ENCODE peak calls at places on chromosomes 12 and 14, in seven cellular contexts. U, N, T, E, A, B and F are unnamed samples.

GRCh38 chr14:43165651-43166050 is 1341.4 kb downstream of the FSCB start:
- DNase-seq in U (no peak), B (no peak), E (no peak), A (no peak), N (no peak), T (no peak), F (no peak)

GRCh38 chr14:22448905-22449611 is 140.0 kb downstream of the DAD1 start:
- DNase-seq in T (no peak), A (no peak), U (no peak), N (no peak), B (no peak), E (no peak), F (no peak)

GRCh38 chr14:57066887-57067513 is 201.7 kb downstream of the EXOC5 start:
- DNase-seq in A (no peak), B (no peak), N (no peak), U (peak), T (no peak), E (peak), F (peak)

GRCh38 chr14:100466111-100466856 is 120.9 kb downstream of the BEGAIN start:
- DNase-seq in U (no peak), N (no peak), E (no peak), B (no peak), T (no peak), A (no peak), F (no peak)

GRCh38 chr14:54136894-54137665 is 180.5 kb upstream of the BMP4 start:
- DNase-seq in N (no peak), A (no peak), E (peak), T (no peak), U (no peak), B (no peak), F (no peak)

GRCh38 chr14:61385002-61385685 is 63.8 kb downstream of the PRKCH start:
- DNase-seq in E (no peak), T (no peak), A (no peak), U (no peak), N (no peak), B (no peak), F (peak)

GRCh38 chr14:72830786-72831583 is 62.9 kb downstream of the DPF3 start:
- DNase-seq in U (no peak), B (peak), A (no peak), N (peak), T (no peak), E (no peak), F (peak)

GRCh38 chr14:89196561-89196960 is 220.5 kb downstream of the FOXN3 start:
- DNase-seq in A (no peak), E (no peak), B (no peak), T (no peak), N (no peak), U (no peak), F (no peak)

GRCh38 chr12:5497329-5498058 is 65.6 kb downstream of the NTF3 start:
- DNase-seq in U (no peak), A (no peak), N (no peak), B (no peak), E (peak), T (no peak), F (peak)

GRCh38 chr12:92034858-92035401 is 110.7 kb downstream of the BTG1 start:
- DNase-seq in E (peak), B (peak), U (peak), T (no peak), N (peak), A (peak), F (peak)

GRCh38 chr14:24162083-24162482 is 1.0 kb downstream of the IRF9 start:
- DNase-seq in E (no peak), A (no peak), N (no peak), T (no peak), U (no peak), B (no peak), F (no peak)

GRCh38 chr12:69243099-69244084 is 4.0 kb downstream of the CPSF6 start:
- DNase-seq in U (no peak), T (no peak), E (no peak), A (peak), N (no peak), B (no peak), F (no peak)

GRCh38 chr12:120820885-120821510 is 83.2 kb downstream of the SPPL3 start:
- DNase-seq in A (no peak), B (no peak), T (no peak), E (no peak), N (no peak), U (no peak), F (no peak)

GRCh38 chr12:120818416-120818815 is 85.7 kb downstream of the SPPL3 start:
- DNase-seq in T (no peak), N (no peak), A (no peak), U (no peak), E (peak), B (no peak), F (no peak)

GRCh38 chr12:120814903-120815429 is 89.2 kb downstream of the SPPL3 start:
- DNase-seq in T (no peak), A (no peak), E (no peak), U (no peak), N (no peak), B (no peak), F (no peak)

GRCh38 chr12:120816363-120816762 is 87.8 kb downstream of the SPPL3 start:
- DNase-seq in E (no peak), A (no peak), N (no peak), B (no peak), T (no peak), U (no peak), F (no peak)

DNA sequence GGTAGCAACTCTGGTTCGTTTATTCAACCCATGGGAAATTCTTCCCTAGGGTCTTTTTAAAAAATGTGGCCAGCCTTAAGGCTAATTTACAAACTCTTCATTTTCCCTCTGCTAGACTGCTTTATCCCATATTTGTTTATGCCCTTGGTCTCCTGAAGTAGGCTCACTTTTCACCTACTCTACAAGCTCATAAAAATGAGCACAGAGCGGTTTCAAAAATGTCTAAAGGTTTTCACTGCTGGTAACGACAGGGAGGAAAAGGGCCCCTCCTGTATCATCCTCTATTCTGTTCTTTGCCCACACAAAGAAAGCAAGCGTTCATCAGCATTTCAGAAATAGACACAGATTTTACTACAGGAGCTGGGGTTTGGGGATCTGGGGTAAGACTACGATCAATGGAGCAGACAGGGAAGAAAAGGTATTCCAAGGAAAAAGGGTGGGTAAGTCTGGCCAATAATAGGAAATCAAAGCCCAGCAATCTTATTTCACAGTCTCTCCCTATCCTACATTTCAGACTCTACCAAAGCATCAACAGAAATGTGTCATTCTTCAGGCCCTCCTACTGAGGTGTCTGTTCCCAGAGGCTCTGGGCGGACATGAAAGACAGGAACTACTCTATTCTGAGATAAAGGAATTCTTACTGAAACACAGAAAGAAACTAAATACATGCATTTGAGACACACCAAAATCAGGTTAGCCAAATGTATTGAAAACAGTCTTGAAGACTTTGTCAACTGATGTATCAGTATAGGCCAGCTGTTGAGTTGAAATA is 86.4 kb downstream of the SPPL3 start:
- DNase-seq in T (no peak), N (no peak), U (no peak), A (no peak), B (no peak), E (no peak), F (no peak)
- TF ChIP-seq EP300 in T (no peak), N (no peak), U (no peak), A (no peak), B (no peak), E (no peak), F (no peak)

DNA sequence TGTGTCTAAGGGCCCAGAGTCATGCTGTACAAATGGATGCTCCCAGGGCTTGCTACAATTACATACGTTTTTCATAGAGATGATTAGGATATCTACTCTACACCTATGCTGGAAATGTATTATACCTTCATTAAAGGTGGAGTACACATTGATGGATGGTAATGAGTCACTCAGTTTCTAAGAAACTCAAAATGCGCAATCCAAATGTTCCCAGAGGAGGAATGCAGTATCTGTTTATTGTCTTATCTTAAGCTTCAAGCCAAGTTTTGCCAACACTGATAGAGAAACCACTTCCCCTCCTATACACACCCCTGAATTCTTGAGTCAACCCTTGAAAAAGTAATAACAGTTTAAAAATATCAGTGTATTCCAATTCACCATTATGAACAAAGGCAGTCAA is 266.6 kb upstream of the FAR2 start:
- DNase-seq in E (no peak), B (no peak), A (no peak), U (no peak), N (no peak), T (no peak), F (no peak)
- TF ChIP-seq EP300 in E (no peak), B (no peak), A (no peak), U (no peak), N (no peak), T (no peak), F (no peak)

GRCh38 chr12:12821975-12822374 is 8.8 kb downstream of the DDX47 start:
- DNase-seq in B (no peak), U (no peak), N (no peak), A (no peak), T (no peak), E (no peak), F (no peak)

GRCh38 chr12:12817611-12818010 is 4.5 kb downstream of the DDX47 start:
- DNase-seq in E (no peak), U (no peak), B (no peak), A (no peak), T (no peak), N (no peak), F (no peak)

GRCh38 chr12:12818693-12819092 is 5.5 kb downstream of the DDX47 start:
- DNase-seq in B (no peak), A (no peak), N (no peak), U (no peak), E (no peak), T (no peak), F (no peak)

GRCh38 chr12:12819752-12820311 is 6.7 kb downstream of the DDX47 start:
- DNase-seq in B (no peak), U (no peak), E (no peak), T (no peak), A (no peak), N (no peak), F (no peak)

DNA sequence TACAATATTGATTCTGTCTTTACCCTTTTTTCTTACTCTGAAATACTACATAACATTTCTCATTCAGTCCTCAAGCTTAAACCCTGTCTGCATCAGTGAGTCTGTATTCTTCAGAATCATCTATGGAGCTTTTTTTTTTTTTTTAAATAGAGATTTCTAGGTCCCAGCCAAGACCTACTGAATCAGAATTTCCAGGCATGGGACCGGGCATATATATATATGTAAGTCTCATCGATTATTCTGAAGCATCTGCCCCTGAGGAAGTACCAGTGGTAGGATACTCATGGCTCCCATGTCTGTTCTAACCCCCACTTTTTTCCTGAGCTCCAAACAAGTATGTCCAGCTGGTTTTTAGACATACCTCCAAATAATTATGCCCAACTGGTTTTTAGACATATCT is 6.1 kb downstream of the DDX47 start:
- DNase-seq in T (no peak), A (no peak), E (no peak), B (no peak), U (no peak), N (no peak), F (no peak)
- TF ChIP-seq EP300 in T (no peak), A (no peak), E (no peak), B (no peak), U (no peak), N (no peak), F (no peak)

GRCh38 chr12:12449533-12450025 is 92.7 kb downstream of the BORCS5 start:
- DNase-seq in B (no peak), T (no peak), E (peak), N (no peak), U (peak), A (no peak), F (no peak)

GRCh38 chr12:12451063-12451462 is 94.2 kb downstream of the BORCS5 start:
- DNase-seq in U (no peak), E (no peak), B (no peak), T (no peak), N (no peak), A (no peak), F (no peak)

GRCh38 chr12:12452326-12452725 is 95.4 kb downstream of the BORCS5 start:
- DNase-seq in N (no peak), T (no peak), E (no peak), A (no peak), U (no peak), B (no peak), F (no peak)

GRCh38 chr12:12447837-12448236 is 91.0 kb downstream of the BORCS5 start:
- DNase-seq in A (no peak), E (no peak), B (no peak), U (no peak), N (no peak), T (no peak), F (no peak)

DNA sequence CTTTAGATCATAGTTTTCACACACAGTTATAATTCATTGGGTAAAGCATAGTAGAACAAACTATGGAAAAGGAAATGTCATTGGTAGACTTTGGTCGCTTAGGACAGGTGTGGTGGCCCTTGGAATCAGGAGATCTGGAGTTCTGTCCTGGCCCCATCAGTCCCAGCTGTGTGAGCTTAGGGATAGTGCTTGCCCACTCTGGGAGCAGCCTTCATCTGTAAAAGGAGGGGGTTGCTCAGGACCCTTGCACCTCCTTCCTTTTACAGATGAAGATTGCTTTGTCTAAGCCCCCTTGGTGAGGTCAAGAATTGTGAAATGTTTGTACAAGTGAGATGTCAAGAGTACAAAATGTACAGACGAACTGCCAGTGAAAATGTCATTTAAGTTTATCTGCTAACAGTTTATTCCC is 93.2 kb downstream of the BORCS5 start:
- DNase-seq in T (no peak), E (peak), N (no peak), B (no peak), U (no peak), A (no peak), F (no peak)
- TF ChIP-seq EP300 in T (no peak), E (no peak), N (no peak), B (no peak), U (no peak), A (no peak), F (no peak)

GRCh38 chr12:104485651-104486341 is 29.0 kb downstream of the CHST11 start:
- DNase-seq in T (no peak), A (no peak), N (no peak), E (no peak), U (no peak), B (no peak), F (no peak)
- TF ChIP-seq EP300 in T (no peak), A (no peak), N (no peak), E (no peak), U (no peak), B (no peak), F (no peak)

DNA sequence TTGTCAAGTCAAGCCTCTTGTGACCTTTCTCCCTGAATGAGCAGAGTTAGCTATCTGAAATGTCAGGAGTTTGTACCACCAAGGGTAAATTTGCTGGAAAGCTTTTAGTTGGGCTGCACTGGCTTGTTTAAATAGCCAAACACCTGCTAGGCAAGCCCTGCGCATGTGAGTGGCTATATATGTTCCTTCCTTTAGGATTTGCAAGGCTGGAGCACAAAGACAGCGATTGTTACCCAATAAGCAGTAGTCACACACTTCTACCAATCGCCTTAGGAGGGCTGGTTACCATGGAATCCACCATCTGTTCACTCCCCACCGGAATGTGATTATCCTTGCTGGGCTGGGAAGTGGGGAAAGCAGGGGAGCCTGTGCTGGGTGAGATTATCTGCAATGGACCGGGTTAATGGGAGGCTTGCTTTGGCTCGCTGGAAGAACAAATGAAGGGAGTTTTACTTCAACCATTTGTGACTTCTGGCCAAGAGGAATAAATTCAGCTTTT is 102.5 kb downstream of the FGD4 start:
- DNase-seq in N (peak), E (peak), U (peak), T (no peak), B (no peak), A (no peak), F (no peak)
- TF ChIP-seq EP300 in N (no peak), E (no peak), U (no peak), T (no peak), B (no peak), A (no peak), F (no peak)

GRCh38 chr14:105161314-105161713 is 7.3 kb downstream of the JAG2 start:
- DNase-seq in N (no peak), E (no peak), U (no peak), B (no peak), A (no peak), T (no peak), F (no peak)
- TF ChIP-seq EP300 in N (no peak), E (no peak), U (no peak), B (no peak), A (no peak), T (no peak), F (no peak)

GRCh38 chr14:25884657-25885056 is 713.2 kb downstream of the NOVA1 start:
- DNase-seq in E (no peak), U (no peak), A (no peak), B (no peak), N (no peak), T (no peak), F (no peak)

GRCh38 chr14:25887251-25887908 is 710.5 kb downstream of the NOVA1 start:
- DNase-seq in E (no peak), T (no peak), A (no peak), U (no peak), B (no peak), N (no peak), F (no peak)

GRCh38 chr14:25882899-25883298 is 714.9 kb downstream of the NOVA1 start:
- DNase-seq in N (no peak), B (no peak), E (no peak), U (no peak), T (no peak), A (no peak), F (no peak)
- TF ChIP-seq EP300 in N (no peak), B (no peak), E (no peak), U (no peak), T (no peak), A (no peak), F (no peak)